ENCODE peak calls at places on chromosomes 4 and X, in ten cellular contexts. W is left lung, R is fibroblast of lung, D is lung, E is transverse colon, X is GM23338, S is left ventricle myocardium inferior, Z is mucosa of descending colon, H is lower lobe of right lung, F is HCT116. U is an unnamed sample.
A peak's percentile ranks its signal among the peaks of the same experiment; 100 is the strongest.

GRCh38 chr4:140691369-140691768 is 64.8 kb downstream of the TBC1D9 start:
- DNase-seq in W (no peak), R (peak; percentile 30), D (no peak), E (no peak), X (peak; percentile 76), S (no peak), Z (no peak), H (no peak), F (no peak), U (no peak)

GRCh38 chrX:124194903-124195302 is 137.6 kb upstream of the TEX13D start:
- DNase-seq in W (no peak), R (no peak), D (no peak), E (no peak), X (no peak), S (no peak), Z (no peak), H (no peak), F (no peak), U (peak; percentile 78)

GRCh38 chr4:96004341-96004740 is 164.4 kb downstream of the PDHA2 start:
- DNase-seq in W (no peak), R (no peak), D (no peak), E (no peak), X (no peak), S (no peak), Z (no peak), H (no peak), F (no peak), U (no peak)

GRCh38 chrX:77893713-77894112 is 1.5 kb downstream of the MAGT1 start:
- DNase-seq in W (no peak), R (no peak), D (no peak), E (no peak), X (no peak), S (no peak), Z (no peak), H (no peak), F (no peak), U (no peak)

GRCh38 chrX:49915352-49916222 is 6.8 kb upstream of the CLCN5 start:
- DNase-seq in W (peak; percentile 36), R (peak; percentile 35), D (peak; percentile 34), E (peak; percentile 33), X (peak; percentile 59), S (no peak), Z (no peak), H (no peak), F (peak; percentile 40), U (peak; percentile 16)

GRCh38 chr4:122100508-122100907 is 51.6 kb upstream of the BLTP1 start:
- DNase-seq in W (no peak), R (no peak), D (no peak), E (no peak), X (peak; percentile 53), S (no peak), Z (no peak), H (no peak), F (no peak), U (no peak)

GRCh38 chr4:95505149-95505548 is 43.6 kb downstream of the UNC5C start:
- DNase-seq in W (no peak), R (peak; percentile 92), D (no peak), E (no peak), X (no peak), S (no peak), Z (no peak), H (no peak), F (peak; percentile 68), U (no peak)

GRCh38 chrX:100642296-100642695 is 1.7 kb upstream of the SRPX2 start:
- DNase-seq in W (no peak), R (no peak), D (no peak), E (no peak), X (peak; percentile 31), S (no peak), Z (no peak), H (no peak), F (no peak), U (no peak)

GRCh38 chr4:82774711-82775171 is 23.9 kb downstream of the SCD5 start:
- DNase-seq in W (no peak), R (peak; percentile 87), D (no peak), E (no peak), X (no peak), S (no peak), Z (no peak), H (no peak), F (no peak), U (no peak)

GRCh38 chr4:85968945-85969830 is 390.7 kb downstream of the MAPK10 start:
- DNase-seq in W (no peak), R (peak; percentile 77), D (no peak), E (no peak), X (peak; percentile 73), S (no peak), Z (no peak), H (no peak), F (no peak), U (no peak)

GRCh38 chrX:13043938-13044337 is 482 bp downstream of the FAM9C start:
- DNase-seq in W (no peak), R (no peak), D (no peak), E (no peak), X (no peak), S (no peak), Z (peak; percentile 49), H (no peak), F (no peak), U (no peak)

GRCh38 chr4:122775039-122775438 is 42.5 kb downstream of the BBS12 start:
- DNase-seq in W (no peak), R (no peak), D (no peak), E (no peak), X (no peak), S (no peak), Z (no peak), H (no peak), F (no peak), U (no peak)

GRCh38 chrX:45851434-45851991 is 650.8 kb upstream of the DIPK2B start:
- DNase-seq in W (no peak), R (peak; percentile 20), D (no peak), E (peak; percentile 27), X (peak; percentile 83), S (no peak), Z (peak; percentile 58), H (peak; percentile 44), F (peak; percentile 49), U (no peak)

GRCh38 chr4:64539234-64539849 is 130.1 kb upstream of the TECRL start:
- DNase-seq in W (no peak), R (peak; percentile 51), D (peak; percentile 45), E (peak; percentile 22), X (peak; percentile 78), S (no peak), Z (no peak), H (no peak), F (peak; percentile 16), U (peak; percentile 13)

GRCh38 chrX:117538441-117539418 is 577.9 kb downstream of the KLHL13 start:
- DNase-seq in W (no peak), R (no peak), D (no peak), E (no peak), X (no peak), S (no peak), Z (no peak), H (no peak), F (no peak), U (no peak)

GRCh38 chr4:57064120-57064519 is 46.1 kb downstream of the IGFBP7 start:
- DNase-seq in W (no peak), R (no peak), D (no peak), E (no peak), X (no peak), S (no peak), Z (no peak), H (no peak), F (no peak), U (no peak)
- H3K4me1 ChIP-seq in W (no peaks in the 10 kb centered on the region), R (peaks cover 20% of the 10 kb centered on the region), D (peaks cover 12% of the 10 kb centered on the region), E (peaks cover 21% of the 10 kb centered on the region), X (no peaks in the 10 kb centered on the region), S (peaks cover 87% of the 10 kb centered on the region), Z (peaks cover 14% of the 10 kb centered on the region), H (peaks cover 44% of the 10 kb centered on the region), F (no peaks in the 10 kb centered on the region), U (peaks cover 19% of the 10 kb centered on the region)

GRCh38 chrX:70172964-70173363 is 4.3 kb upstream of the DGAT2L6 start:
- DNase-seq in W (no peak), R (no peak), D (no peak), E (no peak), X (peak; percentile 7), S (no peak), Z (no peak), H (no peak), F (no peak), U (no peak)

GRCh38 chrX:70176938-70177533 is at the start of gene DGAT2L6:
- DNase-seq in W (no peak), R (peak; percentile 14), D (no peak), E (no peak), X (no peak), S (no peak), Z (no peak), H (no peak), F (no peak), U (no peak)

GRCh38 chrX:70175338-70175737 is 1.9 kb upstream of the DGAT2L6 start:
- DNase-seq in W (no peak), R (no peak), D (no peak), E (no peak), X (no peak), S (no peak), Z (no peak), H (no peak), F (no peak), U (no peak)

GRCh38 chrX:70172226-70172625 is 5.1 kb upstream of the DGAT2L6 start:
- DNase-seq in W (no peak), R (peak; percentile 29), D (no peak), E (no peak), X (no peak), S (no peak), Z (no peak), H (no peak), F (no peak), U (no peak)

GRCh38 chrX:70174754-70175153 is 2.5 kb upstream of the DGAT2L6 start:
- DNase-seq in W (no peak), R (peak; percentile 69), D (no peak), E (no peak), X (no peak), S (no peak), Z (no peak), H (no peak), F (no peak), U (no peak)
- H3K4me1 ChIP-seq in W (no peaks in the 10 kb centered on the region), R (no peaks in the 10 kb centered on the region), D (no peaks in the 10 kb centered on the region), E (no peaks in the 10 kb centered on the region), X (peaks cover 12% of the 10 kb centered on the region), S (no peaks in the 10 kb centered on the region), Z (no peaks in the 10 kb centered on the region), H (no peaks in the 10 kb centered on the region), F (peaks cover 28% of the 10 kb centered on the region), U (no peaks in the 10 kb centered on the region)

GRCh38 chrX:40156472-40157227 is 58.9 kb upstream of the BCOR start:
- DNase-seq in W (no peak), R (no peak), D (no peak), E (no peak), X (peak; percentile 50), S (no peak), Z (peak; percentile 53), H (no peak), F (no peak), U (no peak)
- H3K4me1 ChIP-seq in W (peaks cover 44% of the 10 kb centered on the region), R (peaks cover 2% of the 10 kb centered on the region), D (peaks cover 7% of the 10 kb centered on the region), E (peaks cover 40% of the 10 kb centered on the region), X (peaks cover 7% of the 10 kb centered on the region), S (peaks cover 18% of the 10 kb centered on the region), Z (peaks cover 5% of the 10 kb centered on the region), H (peaks cover 14% of the 10 kb centered on the region), F (peaks cover 57% of the 10 kb centered on the region), U (peaks cover 18% of the 10 kb centered on the region)

DNA sequence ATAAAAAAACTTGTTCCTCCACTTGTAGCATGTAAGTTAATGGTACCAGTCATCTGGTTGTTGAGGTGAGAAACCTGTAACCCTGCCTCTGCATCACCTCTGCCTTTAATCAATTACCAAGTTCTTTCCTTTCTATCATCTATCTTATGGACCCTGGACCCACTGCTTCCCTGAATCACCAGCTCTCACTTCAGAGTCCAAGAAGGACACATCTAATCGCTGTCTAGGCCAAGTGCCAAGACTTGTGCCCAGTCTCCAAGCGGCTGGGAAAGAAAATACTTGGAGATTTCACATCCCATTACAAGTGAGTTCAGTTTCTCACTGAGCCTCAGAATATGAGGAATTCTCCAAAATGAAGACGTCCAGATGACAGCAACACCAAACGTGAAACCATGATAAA is 10.3 kb downstream of the PALLD start:
- DNase-seq in W (no peak), R (no peak), D (no peak), E (no peak), X (no peak), S (no peak), Z (no peak), H (no peak), F (no peak), U (peak; percentile 57)
- H3K4me1 ChIP-seq in W (peaks cover 57% of the 10 kb centered on the region), R (no peaks in the 10 kb centered on the region), D (no peaks in the 10 kb centered on the region), E (no peaks in the 10 kb centered on the region), X (no peaks in the 10 kb centered on the region), S (peaks cover 58% of the 10 kb centered on the region), Z (no peaks in the 10 kb centered on the region), H (peaks cover 4% of the 10 kb centered on the region), F (peaks cover 87% of the 10 kb centered on the region), U (peaks cover 21% of the 10 kb centered on the region)

U was measured in gastrocnemius medialis.